ENCODE peak calls at places on chromosomes 7 and 10, in seven cellular contexts. S is H1, J is neuronal stem cell, U is IMR-90, Z is H9, I is mesenchymal stem cell, B is trophoblast cell. X is an unnamed sample.
A peak's percentile ranks its signal among the peaks of the same experiment; 100 is the strongest.

GRCh38 chr10:21061982-21062381 is 164.9 kb upstream of the NEBL start:
- DNase-seq in S (no peak), J (no peak), U (no peak), Z (no peak), I (no peak), B (no peak), X (no peak)

GRCh38 chr10:63605568-63605967 is 84.4 kb downstream of the REEP3 start:
- DNase-seq in S (no peak), J (no peak), U (peak; percentile 41), Z (no peak), I (peak; percentile 12), B (no peak), X (peak; percentile 39)

GRCh38 chr10:11682896-11683295 is 59.3 kb upstream of the ECHDC3 start:
- DNase-seq in S (no peak), J (no peak), U (no peak), Z (no peak), I (no peak), B (no peak), X (no peak)

GRCh38 chr7:2945171-2945570 is 98.5 kb downstream of the CARD11 start:
- DNase-seq in S (no peak), J (no peak), U (no peak), Z (peak; percentile 10), I (no peak), B (no peak), X (no peak)

GRCh38 chr7:154440656-154441055 is 388.5 kb downstream of the DPP6 start:
- DNase-seq in S (no peak), J (no peak), U (no peak), Z (no peak), I (no peak), B (no peak), X (no peak)

GRCh38 chr10:17768957-17769356 is 17.0 kb downstream of the TMEM236 start:
- DNase-seq in S (no peak), J (no peak), U (peak; percentile 40), Z (no peak), I (peak; percentile 58), B (no peak), X (peak; percentile 44)

GRCh38 chr10:110818311-110819257 is 53.1 kb upstream of the PDCD4 start:
- DNase-seq in S (no peak), J (no peak), U (no peak), Z (no peak), I (no peak), B (peak; percentile 28), X (no peak)

GRCh38 chr10:59563506-59563905 is 146.1 kb downstream of the SLC16A9 start:
- DNase-seq in S (no peak), J (no peak), U (no peak), Z (no peak), I (no peak), B (no peak), X (no peak)

GRCh38 chr10:71008150-71008549 is 119.8 kb upstream of the PCBD1 start:
- DNase-seq in S (no peak), J (no peak), U (no peak), Z (no peak), I (no peak), B (no peak), X (no peak)

GRCh38 chr10:25063644-25064043 is 47.2 kb downstream of the THNSL1 start:
- DNase-seq in S (no peak), J (no peak), U (no peak), Z (no peak), I (no peak), B (no peak), X (no peak)

GRCh38 chr10:33460461-33461294 is 126.2 kb upstream of the NRP1 start:
- DNase-seq in S (no peak), J (no peak), U (peak; percentile 72), Z (no peak), I (peak; percentile 51), B (no peak), X (peak; percentile 88)

GRCh38 chr7:131931368-131931767 is 374.9 kb upstream of the PODXL start:
- DNase-seq in S (no peak), J (no peak), U (peak; percentile 1), Z (no peak), I (no peak), B (peak; percentile 20), X (peak; percentile 49)

GRCh38 chr10:7046615-7047014 is 364.2 kb downstream of the SFMBT2 start:
- DNase-seq in S (no peak), J (no peak), U (no peak), Z (no peak), I (no peak), B (no peak), X (no peak)

GRCh38 chr7:85554294-85554877 is 367.5 kb upstream of the SEMA3D start:
- DNase-seq in S (no peak), J (peak; percentile 50), U (peak; percentile 82), Z (no peak), I (peak; percentile 73), B (peak; percentile 52), X (peak; percentile 67)

GRCh38 chr7:28293529-28293835 is 112.9 kb upstream of the JAZF1 start:
- DNase-seq in S (no peak), J (no peak), U (no peak), Z (no peak), I (no peak), B (no peak), X (no peak)

GRCh38 chr7:54145716-54146115 is 396.5 kb upstream of the VSTM2A start:
- DNase-seq in S (no peak), J (no peak), U (no peak), Z (peak; percentile 34), I (no peak), B (no peak), X (peak; percentile 2)

GRCh38 chr7:12703881-12704280 is 16.4 kb downstream of the ARL4A start:
- DNase-seq in S (no peak), J (no peak), U (peak; percentile 33), Z (no peak), I (no peak), B (no peak), X (no peak)

GRCh38 chr7:85106719-85107118 is 80.1 kb downstream of the SEMA3D start:
- DNase-seq in S (no peak), J (no peak), U (no peak), Z (no peak), I (no peak), B (no peak), X (no peak)

GRCh38 chr7:133984023-133984422 is 143.1 kb upstream of the LRGUK start:
- DNase-seq in S (no peak), J (no peak), U (no peak), Z (no peak), I (no peak), B (no peak), X (no peak)

GRCh38 chr10:83986800-83987199 is 152.5 kb upstream of the GHITM start:
- DNase-seq in S (no peak), J (no peak), U (no peak), Z (no peak), I (no peak), B (no peak), X (no peak)

GRCh38 chr10:110636572-110636931 is 7.6 kb upstream of the RBM20 start:
- DNase-seq in S (no peak), J (no peak), U (no peak), Z (no peak), I (no peak), B (no peak), X (no peak)

GRCh38 chr10:94481410-94481809 is 64.2 kb upstream of the HELLS start:
- DNase-seq in S (no peak), J (no peak), U (no peak), Z (no peak), I (no peak), B (no peak), X (no peak)
- H2AK5ac ChIP-seq in S (no peak overlapping the region), J (no peak overlapping the region), U (no peak overlapping the region), Z (no peak overlapping the region), I (no peak overlapping the region), B (no peak overlapping the region), X (no peak overlapping the region)

GRCh38 chr7:157690833-157691382 is 354.1 kb downstream of the DNAJB6 start:
- DNase-seq in S (peak; percentile 63), J (peak; percentile 92), U (no peak), Z (peak; percentile 93), I (peak; percentile 42), B (no peak), X (peak; percentile 94)

GRCh38 chr7:157688439-157689268 is 351.9 kb downstream of the DNAJB6 start:
- DNase-seq in S (peak; percentile 70), J (peak; percentile 48), U (no peak), Z (peak; percentile 78), I (no peak), B (no peak), X (peak; percentile 83)

GRCh38 chr7:157690058-157690832 is 353.4 kb downstream of the DNAJB6 start:
- DNase-seq in S (peak; percentile 62), J (peak; percentile 65), U (no peak), Z (peak; percentile 60), I (no peak), B (no peak), X (no peak)

GRCh38 chr7:157687845-157688244 is 351.0 kb downstream of the DNAJB6 start:
- DNase-seq in S (no peak), J (no peak), U (no peak), Z (peak; percentile 5), I (no peak), B (no peak), X (no peak)

GRCh38 chr7:157689269-157690057 is 352.7 kb downstream of the DNAJB6 start:
- DNase-seq in S (peak; percentile 76), J (peak; percentile 49), U (no peak), Z (no peak), I (no peak), B (no peak), X (peak; percentile 49)
- H3K9ac ChIP-seq in S (no peak overlapping the region), J (peak overlapping the region; percentile 94), U (no peak overlapping the region), Z (no peak overlapping the region), I (no peak overlapping the region), B (no peak overlapping the region), X (peak overlapping the region; percentile 36)

GRCh38 chr7:41203542-41203941 is 499.3 kb downstream of the INHBA start:
- DNase-seq in S (no peak), J (no peak), U (peak; percentile 24), Z (no peak), I (no peak), B (no peak), X (no peak)

GRCh38 chr7:41207141-41207540 is 495.7 kb downstream of the INHBA start:
- DNase-seq in S (peak; percentile 52), J (no peak), U (no peak), Z (peak; percentile 52), I (no peak), B (no peak), X (peak; percentile 32)

GRCh38 chr7:41201021-41201420 is 501.9 kb downstream of the INHBA start:
- DNase-seq in S (no peak), J (no peak), U (no peak), Z (no peak), I (no peak), B (no peak), X (no peak)

GRCh38 chr7:41205600-41205999 is 497.3 kb downstream of the INHBA start:
- DNase-seq in S (no peak), J (no peak), U (no peak), Z (no peak), I (no peak), B (no peak), X (no peak)

DNA sequence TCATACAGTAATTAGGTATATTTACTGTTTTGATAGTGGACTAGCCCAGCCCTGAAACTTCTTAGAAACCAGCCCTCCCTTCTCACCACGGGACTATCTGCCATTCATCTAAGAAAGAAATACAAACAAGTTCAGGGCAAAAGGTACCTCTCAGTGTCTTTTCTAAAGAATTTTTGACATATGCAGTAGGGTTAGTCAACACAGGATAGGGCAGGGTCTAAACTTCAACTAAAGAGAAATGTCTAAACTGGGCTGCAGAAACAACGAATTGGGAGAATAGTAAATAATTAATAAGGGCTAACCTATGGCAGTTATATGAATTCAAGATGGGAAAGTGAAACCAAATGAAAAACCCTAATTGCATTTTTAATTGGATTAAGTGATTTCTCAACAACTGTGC is 496.6 kb downstream of the INHBA start:
- DNase-seq in S (no peak), J (no peak), U (no peak), Z (no peak), I (no peak), B (no peak), X (no peak)
- H2AK5ac ChIP-seq in S (no peak overlapping the region), J (no peak overlapping the region), U (no peak overlapping the region), Z (no peak overlapping the region), I (no peak overlapping the region), B (no peak overlapping the region), X (no peak overlapping the region)

GRCh38 chr7:1580422-1581030 is 10.7 kb upstream of the PSMG3 start:
- DNase-seq in S (no peak), J (no peak), U (no peak), Z (no peak), I (no peak), B (no peak), X (peak; percentile 45)
- H3K9ac ChIP-seq in S (no peak overlapping the region), J (no peak overlapping the region), U (no peak overlapping the region), Z (no peak overlapping the region), I (no peak overlapping the region), B (no peak overlapping the region), X (no peak overlapping the region)